ENCODE peak calls at places on chromosomes 1 and 21, in four cellular contexts. One of them, this sample, is unnamed.

GRCh38 chr1:215059947-215060346 is 22.6 kb upstream of the KCNK2 start:
- DNase-seq in tibial nerve: no peak
- DNase-seq in transverse colon: no peak
- DNase-seq in K562: no peak
- DNase-seq in this sample: no peak

GRCh38 chr1:160371691-160372208 is 4.9 kb downstream of the NHLH1 start:
- DNase-seq in tibial nerve: no peak
- DNase-seq in transverse colon: no peak
- DNase-seq in K562: no peak
- DNase-seq in this sample: no peak

GRCh38 chr1:161307230-161307768 is 2.5 kb downstream of the MPZ start:
- DNase-seq in tibial nerve: no peak
- DNase-seq in transverse colon: no peak
- DNase-seq in K562: peak
- DNase-seq in this sample: no peak

GRCh38 chr1:227378876-227379554 is 60.7 kb upstream of the CDC42BPA start:
- DNase-seq in tibial nerve: no peak
- DNase-seq in transverse colon: no peak
- DNase-seq in K562: no peak
- DNase-seq in this sample: no peak

GRCh38 chr1:180565472-180565871 is 6.7 kb downstream of the OVAAL start:
- DNase-seq in tibial nerve: no peak
- DNase-seq in transverse colon: no peak
- DNase-seq in K562: no peak
- DNase-seq in this sample: no peak

GRCh38 chr1:150576794-150577556 is 2.4 kb downstream of the MCL1 start:
- DNase-seq in tibial nerve: no peak
- DNase-seq in transverse colon: no peak
- DNase-seq in K562: peak
- DNase-seq in this sample: no peak

GRCh38 chr1:34316773-34317172 is 140.1 kb downstream of the C1orf94 start:
- DNase-seq in tibial nerve: no peak
- DNase-seq in transverse colon: no peak
- DNase-seq in K562: no peak
- DNase-seq in this sample: no peak

GRCh38 chr1:6082430-6082971 is 36.8 kb downstream of the KCNAB2 start:
- DNase-seq in tibial nerve: peak
- DNase-seq in transverse colon: no peak
- DNase-seq in K562: peak
- DNase-seq in this sample: no peak

GRCh38 chr1:17904290-17904689 is 149.2 kb downstream of the ACTL8 start:
- DNase-seq in tibial nerve: no peak
- DNase-seq in transverse colon: no peak
- DNase-seq in K562: no peak
- DNase-seq in this sample: no peak

GRCh38 chr1:239735081-239735480 is 348.7 kb downstream of the CHRM3 start:
- DNase-seq in tibial nerve: no peak
- DNase-seq in transverse colon: no peak
- DNase-seq in K562: no peak
- DNase-seq in this sample: no peak

GRCh38 chr1:29485096-29485925 is 249.0 kb downstream of the PTPRU start:
- DNase-seq in tibial nerve: no peak
- DNase-seq in transverse colon: no peak
- DNase-seq in K562: no peak
- DNase-seq in this sample: no peak

GRCh38 chr1:180636138-180636537 is 4.3 kb downstream of the XPR1 start:
- DNase-seq in tibial nerve: no peak
- DNase-seq in transverse colon: no peak
- DNase-seq in K562: no peak
- DNase-seq in this sample: no peak

GRCh38 chr1:2566106-2567045 is 10.2 kb downstream of the TNFRSF14 start:
- DNase-seq in tibial nerve: no peak
- DNase-seq in transverse colon: no peak
- DNase-seq in K562: no peak
- DNase-seq in this sample: no peak

GRCh38 chr1:23452011-23452411 is 27.5 kb upstream of the TCEA3 start:
- DNase-seq in tibial nerve: no peak
- DNase-seq in transverse colon: peak
- DNase-seq in K562: no peak
- DNase-seq in this sample: no peak

GRCh38 chr1:201149400-201149799 is 4.9 kb downstream of the TMEM9 start:
- DNase-seq in tibial nerve: no peak
- DNase-seq in transverse colon: no peak
- DNase-seq in K562: peak
- DNase-seq in this sample: no peak

GRCh38 chr1:156814571-156815260 is 1.9 kb downstream of the SH2D2A start:
- DNase-seq in tibial nerve: no peak
- DNase-seq in transverse colon: no peak
- DNase-seq in K562: no peak
- DNase-seq in this sample: no peak

GRCh38 chr1:51569284-51570062 is 47.4 kb upstream of the OSBPL9 start:
- DNase-seq in tibial nerve: no peak
- DNase-seq in transverse colon: peak
- DNase-seq in K562: peak
- DNase-seq in this sample: no peak

GRCh38 chr1:175169305-175170018 is 23.1 kb downstream of the KIAA0040 start:
- DNase-seq in tibial nerve: no peak
- DNase-seq in transverse colon: no peak
- DNase-seq in K562: no peak
- DNase-seq in this sample: no peak

GRCh38 chr1:203289281-203289981 is 15.9 kb upstream of the BTG2 start:
- DNase-seq in tibial nerve: no peak
- DNase-seq in transverse colon: peak
- DNase-seq in K562: peak
- DNase-seq in this sample: peak

GRCh38 chr1:246005067-246005466 is 502.0 kb downstream of the SMYD3 start:
- DNase-seq in tibial nerve: no peak
- DNase-seq in transverse colon: no peak
- DNase-seq in K562: no peak
- DNase-seq in this sample: no peak

GRCh38 chr1:205980182-205980830 is 22.9 kb downstream of the RAB7B start:
- DNase-seq in tibial nerve: no peak
- DNase-seq in transverse colon: no peak
- DNase-seq in K562: no peak
- DNase-seq in this sample: no peak

GRCh38 chr1:63134501-63135173 is 187.7 kb upstream of the FOXD3 start:
- DNase-seq in tibial nerve: no peak
- DNase-seq in transverse colon: no peak
- DNase-seq in K562: no peak
- DNase-seq in this sample: no peak

GRCh38 chr1:19009882-19010321 is 53.4 kb upstream of the IFFO2 start:
- DNase-seq in tibial nerve: no peak
- DNase-seq in transverse colon: no peak
- DNase-seq in K562: no peak
- DNase-seq in this sample: no peak

GRCh38 chr1:158124034-158124433 is 56.7 kb upstream of the CD1D start:
- DNase-seq in tibial nerve: no peak
- DNase-seq in transverse colon: no peak
- DNase-seq in K562: no peak
- DNase-seq in this sample: no peak

GRCh38 chr1:23862640-23863039 is 5.5 kb downstream of the FUCA1 start:
- DNase-seq in tibial nerve: no peak
- DNase-seq in transverse colon: no peak
- DNase-seq in K562: peak
- DNase-seq in this sample: no peak

GRCh38 chr1:69321311-69321710 is 246.4 kb upstream of the LRRC7 start:
- DNase-seq in tibial nerve: no peak
- DNase-seq in transverse colon: no peak
- DNase-seq in K562: no peak
- DNase-seq in this sample: no peak

GRCh38 chr1:248372394-248372793 is 3.2 kb upstream of the OR2T6 start:
- DNase-seq in tibial nerve: no peak
- DNase-seq in transverse colon: no peak
- DNase-seq in K562: no peak
- DNase-seq in this sample: no peak

GRCh38 chr1:32332290-32333079 is 3.5 kb downstream of the MARCKSL1 start:
- DNase-seq in tibial nerve: no peak
- DNase-seq in transverse colon: peak
- DNase-seq in K562: no peak
- DNase-seq in this sample: no peak

GRCh38 chr1:63969461-63969893 is 195.7 kb downstream of the ROR1 start:
- DNase-seq in tibial nerve: no peak
- DNase-seq in transverse colon: no peak
- DNase-seq in K562: no peak
- DNase-seq in this sample: no peak

DNA sequence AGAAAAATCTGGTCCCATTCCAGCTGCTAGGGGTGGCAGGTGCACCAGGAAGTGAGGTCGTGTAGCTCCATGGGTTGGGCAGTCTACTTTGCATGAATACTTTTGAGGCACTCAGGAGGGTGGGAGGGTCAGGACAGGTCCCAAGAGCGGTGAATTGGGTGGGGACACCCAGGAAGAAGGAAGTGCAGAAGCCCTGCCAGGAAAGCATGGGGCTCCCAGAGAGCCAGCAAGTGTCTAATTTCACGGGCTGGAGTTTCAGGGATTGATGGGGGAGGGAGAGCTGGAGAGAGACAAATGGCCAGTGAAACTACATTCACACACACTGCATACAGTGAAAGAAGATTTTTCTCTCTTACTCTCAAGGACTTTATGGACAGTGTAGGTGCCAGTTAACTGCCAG is 137.8 kb downstream of the GALNT2 start:
- DNase-seq in tibial nerve: no peak
- DNase-seq in transverse colon: peak
- DNase-seq in K562: no peak
- DNase-seq in this sample: no peak
- TF ChIP-seq EP300 in tibial nerve: no peak
- TF ChIP-seq EP300 in transverse colon: no peak
- TF ChIP-seq EP300 in K562: no peak
- TF ChIP-seq EP300 in this sample: no peak

GRCh38 chr1:57712846-57713245 is 289.0 kb upstream of the DAB1 start:
- DNase-seq in tibial nerve: no peak
- DNase-seq in transverse colon: no peak
- DNase-seq in K562: no peak
- DNase-seq in this sample: no peak
- TF ChIP-seq EP300 in tibial nerve: no peak
- TF ChIP-seq EP300 in transverse colon: no peak
- TF ChIP-seq EP300 in K562: no peak
- TF ChIP-seq EP300 in this sample: no peak

GRCh38 chr1:243254233-243254926 is 701 bp downstream of the CEP170 start:
- DNase-seq in tibial nerve: peak
- DNase-seq in transverse colon: peak
- DNase-seq in K562: peak
- DNase-seq in this sample: no peak

GRCh38 chr1:243256590-243256989 is 749 bp downstream of the SDCCAG8 start:
- DNase-seq in tibial nerve: no peak
- DNase-seq in transverse colon: no peak
- DNase-seq in K562: no peak
- DNase-seq in this sample: no peak

GRCh38 chr1:243253927-243254232 is 1.2 kb downstream of the CEP170 start:
- DNase-seq in tibial nerve: no peak
- DNase-seq in transverse colon: no peak
- DNase-seq in K562: no peak
- DNase-seq in this sample: no peak

GRCh38 chr1:243255791-243256512 is at the start of gene SDCCAG8:
- DNase-seq in tibial nerve: peak
- DNase-seq in transverse colon: peak
- DNase-seq in K562: peak
- DNase-seq in this sample: peak

GRCh38 chr1:243254927-243255790 is at the start of gene CEP170:
- DNase-seq in tibial nerve: peak
- DNase-seq in transverse colon: peak
- DNase-seq in K562: peak
- DNase-seq in this sample: peak
- TF ChIP-seq EP300 in tibial nerve: peak
- TF ChIP-seq EP300 in transverse colon: no peak
- TF ChIP-seq EP300 in K562: no peak
- TF ChIP-seq EP300 in this sample: no peak

DNA sequence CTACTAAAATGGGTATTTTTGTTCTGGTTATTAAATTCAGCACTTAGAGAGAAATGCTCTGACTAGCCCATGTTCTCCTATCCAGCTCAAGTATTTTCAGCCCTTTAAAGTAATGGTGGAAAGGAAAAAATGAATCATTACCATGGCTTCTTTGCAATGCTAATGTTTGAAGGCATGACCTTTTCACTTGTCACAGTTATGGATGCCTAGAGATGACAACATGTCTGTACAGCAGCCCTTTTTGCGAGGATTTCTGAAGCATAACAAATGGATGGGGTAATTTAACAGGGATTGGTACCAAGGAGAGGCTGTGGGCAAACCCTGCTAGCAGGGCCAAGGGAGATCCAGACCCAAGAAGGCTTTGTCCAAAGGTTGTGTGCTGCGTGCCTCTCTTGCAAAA is 326.9 kb downstream of the PCP4 start:
- DNase-seq in tibial nerve: no peak
- DNase-seq in transverse colon: no peak
- DNase-seq in K562: no peak
- DNase-seq in this sample: no peak
- TF ChIP-seq EP300 in tibial nerve: no peak
- TF ChIP-seq EP300 in transverse colon: no peak
- TF ChIP-seq EP300 in K562: no peak
- TF ChIP-seq EP300 in this sample: no peak

GRCh38 chr1:109815809-109816791 is 52.4 kb upstream of the EPS8L3 start:
- DNase-seq in tibial nerve: no peak
- DNase-seq in transverse colon: peak
- DNase-seq in K562: no peak
- DNase-seq in this sample: no peak
- TF ChIP-seq EP300 in tibial nerve: peak
- TF ChIP-seq EP300 in transverse colon: no peak
- TF ChIP-seq EP300 in K562: no peak
- TF ChIP-seq EP300 in this sample: no peak

DNA sequence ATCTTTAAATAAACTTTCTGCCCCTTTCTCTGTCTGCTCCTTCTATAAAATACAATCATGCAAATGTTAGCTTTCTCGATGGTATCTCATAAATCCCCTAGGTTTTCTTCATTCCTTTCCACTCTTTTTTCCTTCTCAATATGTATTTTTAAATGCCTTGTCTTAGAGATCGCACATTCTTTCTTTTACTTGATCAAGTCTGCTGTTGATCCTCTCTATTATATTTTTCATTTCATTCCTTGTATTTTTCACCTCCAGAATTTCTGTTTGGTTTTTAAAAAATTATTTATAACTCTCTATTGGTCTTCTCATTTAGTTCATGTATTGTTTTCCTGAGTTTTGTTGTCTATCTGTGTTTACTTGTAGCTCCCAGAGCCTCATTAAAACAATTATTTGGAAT is 36.0 kb downstream of the TNFSF4 start:
- DNase-seq in tibial nerve: no peak
- DNase-seq in transverse colon: no peak
- DNase-seq in K562: no peak
- DNase-seq in this sample: no peak
- TF ChIP-seq EP300 in tibial nerve: no peak
- TF ChIP-seq EP300 in transverse colon: no peak
- TF ChIP-seq EP300 in K562: no peak
- TF ChIP-seq EP300 in this sample: no peak

GRCh38 chr1:99279525-99279924 is 15.2 kb downstream of the PLPPR4 start:
- DNase-seq in tibial nerve: no peak
- DNase-seq in transverse colon: no peak
- DNase-seq in K562: no peak
- DNase-seq in this sample: no peak
- TF ChIP-seq EP300 in tibial nerve: no peak
- TF ChIP-seq EP300 in transverse colon: no peak
- TF ChIP-seq EP300 in K562: no peak
- TF ChIP-seq EP300 in this sample: no peak